ENCODE peak calls at places on chromosomes 7 and 10, in nine cellular contexts. J is cardiac fibroblast; Y is activated T-cell treated with anti-CD3 and anti-CD28 coated beads, Interleukin-2, amount 50 U/mL, for 72 hours; S is mammary epithelial cell; D is cardiac muscle cell; O is ACHN; Z is amniotic stem cell; B is NCI-H2107; C is brain microvascular endothelial cell. K is an unnamed sample.

GRCh38 chr7:93055543-93056107 is 62.2 kb downstream of the SAMD9 start:
- DNase-seq in B (no peak), O (peak; percentile 74), Z (peak; percentile 11), D (peak; percentile 64), C (peak; percentile 11), J (peak; percentile 65), Y (no peak), S (peak; percentile 24), K (no peak)

GRCh38 chr7:108351715-108352114 is 104.5 kb downstream of the NRCAM start:
- DNase-seq in S (no peak), C (no peak), B (no peak), O (no peak), Y (no peak), Z (no peak), D (peak; percentile 18), J (no peak), K (no peak)

GRCh38 chr7:143299840-143300239 is 11.7 kb downstream of the CASP2 start:
- DNase-seq in Z (no peak), J (no peak), Y (peak; percentile 64), C (no peak), B (no peak), D (peak; percentile 20), S (no peak), O (peak; percentile 67), K (no peak)

GRCh38 chr7:135888740-135889139 is 88.4 kb downstream of the MTPN start:
- DNase-seq in Z (no peak), S (no peak), Y (no peak), D (no peak), O (no peak), B (no peak), C (no peak), J (no peak), K (no peak)

GRCh38 chr7:152896217-152896616 is 136.7 kb downstream of the ACTR3B start:
- DNase-seq in J (no peak), S (no peak), Z (no peak), C (no peak), O (no peak), D (no peak), B (no peak), Y (no peak), K (no peak)

GRCh38 chr10:63553031-63553430 is 31.8 kb downstream of the REEP3 start:
- DNase-seq in B (no peak), Z (peak; percentile 29), Y (no peak), S (peak; percentile 92), C (peak; percentile 75), D (peak; percentile 74), O (no peak), J (peak; percentile 76), K (peak; percentile 66)

GRCh38 chr10:12372846-12373245 is 23.5 kb downstream of the CAMK1D start:
- DNase-seq in C (no peak), B (no peak), J (no peak), Z (no peak), Y (no peak), D (no peak), O (peak; percentile 33), S (no peak), K (no peak)

GRCh38 chr10:15344256-15344875 is 26.7 kb downstream of the FAM171A1 start:
- DNase-seq in Y (no peak), O (no peak), D (no peak), J (no peak), B (no peak), S (no peak), C (no peak), Z (no peak), K (no peak)

GRCh38 chr7:149773446-149774236 is at the start of gene ZNF467:
- DNase-seq in O (peak; percentile 49), C (no peak), S (no peak), Z (no peak), Y (peak; percentile 32), B (peak; percentile 46), D (peak; percentile 87), J (peak; percentile 87), K (peak; percentile 73)